ENCODE peak calls at places on chromosomes 4 and X, in ten cellular contexts. S is fibroblast of lung, T is cardiac fibroblast, W is choroid plexus epithelial cell, X is IMR-90, K is tibial nerve, P is vagina, N is HCT116, L is body of pancreas, Y is mammary epithelial cell. U is an unnamed sample.

GRCh38 chrX:10508891-10509290 is 111.5 kb downstream of the MID1 start:
- DNase-seq in T (no peak), Y (no peak), P (no peak), S (no peak), L (no peak), X (no peak), N (no peak), W (no peak), K (no peak), U (no peak)

GRCh38 chr4:125826801-125827200 is 512.0 kb downstream of the FAT4 start:
- DNase-seq in S (peak), T (peak), Y (no peak), N (no peak), K (no peak), L (no peak), X (peak), W (no peak), P (no peak), U (no peak)

GRCh38 chrX:20547649-20548051 is 280.9 kb upstream of the RPS6KA3 start:
- DNase-seq in K (no peak), N (no peak), S (peak), X (peak), Y (peak), P (no peak), T (peak), L (peak), W (peak), U (peak)

GRCh38 chr4:140158234-140159030 is 4.4 kb upstream of the MAML3 start:
- DNase-seq in Y (no peak), K (no peak), X (peak), S (peak), T (peak), N (no peak), W (peak), L (peak), P (no peak), U (peak)

GRCh38 chrX:68186552-68187262 is 246.6 kb downstream of the OPHN1 start:
- DNase-seq in P (no peak), Y (peak), L (no peak), X (peak), N (no peak), T (no peak), K (no peak), W (peak), S (peak), U (peak)

GRCh38 chrX:104105863-104106262 is 6.5 kb upstream of the ZCCHC18 start:
- DNase-seq in T (no peak), N (no peak), L (no peak), K (no peak), S (no peak), P (no peak), X (no peak), Y (no peak), W (no peak), U (no peak)

GRCh38 chr4:128525939-128526630 is 238.5 kb upstream of the PGRMC2 start:
- DNase-seq in X (peak), S (peak), Y (peak), P (no peak), T (peak), W (peak), N (no peak), L (peak), K (no peak), U (peak)

GRCh38 chrX:11129546-11129945 is 18.4 kb downstream of the HCCS start:
- DNase-seq in W (no peak), T (no peak), X (no peak), S (no peak), L (no peak), K (no peak), Y (no peak), P (no peak), N (no peak), U (no peak)

GRCh38 chr4:7630559-7631287 is 196.0 kb upstream of the PSAPL1 start:
- DNase-seq in W (peak), L (peak), P (no peak), S (peak), K (peak), T (peak), X (peak), N (peak), Y (peak), U (peak)

GRCh38 chr4:90171491-90171890 is 44.3 kb downstream of the CCSER1 start:
- DNase-seq in X (no peak), P (no peak), W (no peak), L (no peak), T (no peak), K (no peak), S (no peak), N (no peak), Y (no peak), U (no peak)

GRCh38 chr4:126715067-126715466 is 917.7 kb upstream of the INTU start:
- DNase-seq in T (no peak), Y (no peak), X (no peak), L (no peak), W (no peak), P (no peak), N (no peak), K (no peak), S (no peak), U (no peak)

GRCh38 chrX:9285342-9285771 is 179.5 kb upstream of the TBL1X start:
- DNase-seq in W (no peak), T (no peak), Y (no peak), K (no peak), S (no peak), P (no peak), N (no peak), X (no peak), L (no peak), U (no peak)

GRCh38 chrX:66633541-66633940 is 5.3 kb downstream of the EDA2R start:
- DNase-seq in Y (peak), S (peak), X (peak), L (no peak), W (peak), N (no peak), P (no peak), K (no peak), T (peak), U (peak)

GRCh38 chr4:41028392-41029076 is 185.8 kb downstream of the APBB2 start:
- DNase-seq in L (no peak), W (peak), N (no peak), S (peak), Y (no peak), P (no peak), X (peak), K (no peak), T (peak), U (peak)

GRCh38 chr4:41620594-41621256 is 82.8 kb downstream of the LIMCH1 start:
- DNase-seq in Y (no peak), S (no peak), P (no peak), W (no peak), K (no peak), T (no peak), L (no peak), N (no peak), X (no peak), U (no peak)

GRCh38 chrX:39755152-39756032 is 342.4 kb downstream of the BCOR start:
- DNase-seq in N (peak), P (peak), Y (peak), L (peak), X (peak), K (peak), S (peak), W (peak), T (peak), U (peak)

GRCh38 chr4:3145251-3145908 is 70.9 kb downstream of the HTT start:
- DNase-seq in S (peak), Y (no peak), P (no peak), K (no peak), L (no peak), N (no peak), T (peak), X (peak), W (peak), U (peak)

GRCh38 chr4:148514581-148514980 is 72.4 kb upstream of the NR3C2 start:
- DNase-seq in Y (no peak), N (no peak), X (no peak), T (no peak), S (no peak), L (no peak), P (no peak), K (no peak), W (no peak), U (no peak)

GRCh38 chrX:10769165-10769564 is 148.8 kb upstream of the MID1 start:
- DNase-seq in L (no peak), P (no peak), T (peak), S (peak), K (no peak), W (peak), Y (peak), N (peak), X (peak), U (peak)

GRCh38 chr4:165628572-165628971 is 244.5 kb upstream of the TLL1 start:
- DNase-seq in T (no peak), L (no peak), X (no peak), W (no peak), S (no peak), P (no peak), N (no peak), K (no peak), Y (no peak), U (no peak)

GRCh38 chr4:6524436-6524835 is 50.6 kb upstream of the MAN2B2 start:
- DNase-seq in N (no peak), T (no peak), W (no peak), L (no peak), P (no peak), K (no peak), S (no peak), Y (no peak), X (no peak), U (no peak)

GRCh38 chrX:136457303-136457917 is 30.3 kb upstream of the BRS3 start:
- DNase-seq in X (no peak), N (no peak), Y (no peak), P (no peak), L (no peak), W (no peak), K (peak), S (no peak), T (no peak), U (peak)

GRCh38 chrX:20432048-20432447 is 165.3 kb upstream of the RPS6KA3 start:
- DNase-seq in S (peak), W (peak), P (no peak), X (peak), L (no peak), K (no peak), T (peak), Y (no peak), N (no peak), U (peak)

GRCh38 chr4:108849611-108850406 is 87.0 kb upstream of the ETNPPL start:
- DNase-seq in S (peak), P (no peak), X (peak), L (no peak), K (no peak), W (peak), Y (no peak), T (peak), N (no peak), U (peak)

GRCh38 chr4:87092389-87093141 is 127.9 kb downstream of the KLHL8 start:
- DNase-seq in W (peak), P (no peak), S (peak), L (peak), Y (peak), K (peak), X (peak), T (peak), N (peak), U (peak)

GRCh38 chrX:71992711-71993110 is 82.1 kb downstream of the NHSL2 start:
- DNase-seq in L (no peak), Y (no peak), X (no peak), P (no peak), K (no peak), S (no peak), N (no peak), W (no peak), T (no peak), U (no peak)

GRCh38 chr4:88318751-88319350 is 34.5 kb upstream of the PPM1K start:
- DNase-seq in T (no peak), P (no peak), K (no peak), N (no peak), X (no peak), Y (peak), S (peak), W (no peak), L (no peak), U (no peak)

GRCh38 chr4:17511041-17511949 is 595 bp downstream of the QDPR start:
- DNase-seq in X (peak), P (no peak), K (peak), T (peak), W (peak), S (peak), L (peak), N (peak), Y (peak), U (peak)

GRCh38 chr4:116866116-116866515 is 219.3 kb downstream of the TRAM1L1 start:
- DNase-seq in L (no peak), K (no peak), Y (no peak), N (no peak), W (no peak), X (no peak), S (peak), P (no peak), T (no peak), U (no peak)

GRCh38 chr4:89724716-89725115 is 112.2 kb downstream of the SNCA start:
- DNase-seq in W (peak), P (no peak), S (peak), N (no peak), Y (peak), X (peak), T (peak), K (no peak), L (no peak), U (peak)

GRCh38 chr4:122806981-122807679 is 19.5 kb upstream of the FGF2 start:
- DNase-seq in T (no peak), K (no peak), S (peak), N (no peak), Y (no peak), W (peak), L (no peak), P (no peak), X (peak), U (peak)

GRCh38 chr4:99677161-99677560 is 19.5 kb upstream of the C4orf54 start:
- DNase-seq in N (no peak), P (no peak), W (no peak), T (no peak), K (no peak), Y (peak), S (no peak), X (no peak), L (no peak), U (no peak)

GRCh38 chrX:73847991-73848390 is 285.0 kb downstream of the CHIC1 start:
- DNase-seq in K (no peak), S (no peak), T (no peak), N (no peak), P (no peak), L (no peak), Y (no peak), X (no peak), W (peak), U (no peak)

GRCh38 chrX:73851014-73852009 is 288.3 kb downstream of the CHIC1 start:
- DNase-seq in Y (peak), N (no peak), L (peak), S (peak), T (no peak), P (peak), X (peak), W (no peak), K (no peak), U (peak)

GRCh38 chrX:73852022-73852421 is 289.0 kb downstream of the CHIC1 start:
- DNase-seq in T (no peak), X (no peak), Y (no peak), W (no peak), P (no peak), K (no peak), N (no peak), L (no peak), S (no peak), U (no peak)

GRCh38 chrX:73849054-73849453 is 286.1 kb downstream of the CHIC1 start:
- DNase-seq in Y (no peak), N (no peak), L (no peak), K (no peak), P (no peak), S (no peak), W (no peak), X (no peak), T (no peak), U (no peak)

DNA sequence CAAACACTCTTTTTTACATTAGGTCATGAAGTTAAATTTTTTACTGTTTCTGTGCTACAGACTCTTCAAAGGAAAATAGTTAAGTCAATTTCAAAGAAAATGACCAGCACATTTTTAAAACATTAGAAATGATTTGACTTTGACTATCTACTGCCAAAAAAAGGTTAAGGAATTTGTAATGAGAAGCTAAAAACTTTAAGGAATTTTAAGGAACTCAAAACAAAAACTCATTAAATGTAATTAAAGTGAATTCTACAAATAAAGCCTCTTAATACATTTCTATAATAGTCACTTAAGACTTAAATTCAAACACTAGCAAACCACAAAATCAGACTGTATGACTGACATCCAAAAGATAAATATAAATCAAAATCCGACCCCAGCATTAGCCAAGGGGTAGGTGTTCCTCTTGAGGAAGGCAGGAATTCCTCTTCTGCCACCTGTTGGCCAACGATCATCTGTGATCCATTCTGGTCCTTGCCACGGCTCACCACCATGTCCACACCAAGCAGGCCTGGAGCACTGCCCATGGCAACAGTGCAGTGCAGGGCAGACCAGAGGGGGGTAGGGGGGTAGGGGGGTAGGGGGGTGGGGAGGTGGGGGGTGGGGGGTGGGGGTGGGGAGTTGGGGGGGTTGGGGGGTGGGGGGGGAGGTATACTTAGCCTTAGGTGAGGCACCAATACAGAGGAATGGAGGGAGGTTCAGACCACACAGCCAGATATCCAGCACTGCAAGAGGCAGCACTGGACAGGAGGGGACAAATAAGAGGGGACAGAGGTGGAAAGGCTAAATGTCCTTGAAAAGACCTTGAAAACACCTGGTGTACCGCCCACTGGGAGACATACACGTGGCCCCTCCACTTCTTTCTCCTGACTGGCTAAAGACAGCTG is 287.4 kb downstream of the CHIC1 start:
- DNase-seq in T (peak), W (peak), Y (peak), S (peak), N (peak), P (no peak), X (peak), K (no peak), L (peak), U (peak)
- TF ChIP-seq CTCF in T (peak), W (peak), Y (peak), S (peak), N (peak), P (no peak), X (peak), K (no peak), L (peak), U (peak)

DNA sequence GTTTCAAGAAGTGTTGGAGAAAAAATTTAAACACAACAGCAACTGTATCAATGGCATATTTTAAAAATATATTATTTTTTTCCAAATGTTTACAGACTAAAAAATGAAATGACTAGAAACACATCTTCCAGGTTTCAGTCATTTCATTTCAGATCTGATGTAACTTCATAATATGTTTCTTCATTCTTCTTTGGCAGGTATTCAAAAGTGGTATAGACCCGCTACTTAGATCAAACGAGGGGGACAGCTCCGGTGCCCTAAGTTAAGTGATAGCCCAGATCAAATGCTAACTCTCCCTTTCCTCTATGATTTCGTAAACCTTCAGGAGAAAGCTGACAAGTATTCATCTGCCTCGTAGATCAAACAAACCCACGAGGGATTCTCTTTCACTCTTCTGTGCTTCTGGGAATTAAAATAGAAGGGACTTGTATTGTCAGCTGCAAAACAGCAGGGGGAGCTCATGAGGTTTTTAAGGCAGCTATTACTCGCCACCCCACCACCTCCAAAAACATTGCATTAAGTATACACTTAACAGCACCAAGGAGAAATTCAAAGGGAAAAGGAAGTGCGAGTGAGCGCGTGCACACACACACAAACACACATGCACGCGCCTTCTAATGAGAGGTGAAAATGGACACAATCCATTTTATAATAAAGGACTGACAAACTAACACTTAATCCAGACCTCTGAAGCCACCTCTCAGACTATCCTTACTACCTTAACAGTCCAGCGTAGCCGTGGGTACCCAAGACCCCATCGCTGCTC is 21.4 kb downstream of the HELT start:
- DNase-seq in L (peak), W (peak), Y (peak), P (no peak), X (peak), T (peak), N (peak), K (peak), S (peak), U (peak)
- H3K4me3 ChIP-seq in L (no peak), W (peak), Y (peak), P (no peak), X (peak), T (peak), N (peak), K (no peak), S (no peak), U (no peak)

GRCh38 chr4:183838987-183839712 is 66.0 kb upstream of the STOX2 start:
- DNase-seq in Y (no peak), X (peak), P (no peak), W (peak), T (peak), S (no peak), N (no peak), L (no peak), K (no peak), U (peak)
- TF ChIP-seq CTCF in Y (peak), X (peak), P (no peak), W (peak), T (no peak), S (peak), N (no peak), L (peak), K (no peak), U (peak)

DNA sequence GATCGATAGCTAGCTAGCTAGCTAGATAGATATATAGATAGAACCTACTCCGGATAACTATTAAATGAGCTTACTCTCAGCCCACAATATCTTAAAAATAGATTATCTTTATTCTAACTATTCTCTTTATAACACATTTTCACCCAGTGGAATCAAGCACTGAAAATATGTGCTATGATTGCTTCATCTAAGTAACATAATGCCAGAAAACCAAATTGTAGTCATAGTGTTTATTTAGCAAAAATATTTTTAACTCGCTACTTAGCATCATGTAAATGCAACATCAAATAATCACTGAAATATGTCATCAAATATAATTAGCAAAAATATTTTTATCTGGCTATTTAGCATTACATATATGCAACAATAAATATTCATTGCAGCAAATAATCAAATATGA is 1.5 kb downstream of the TMEM156 start:
- DNase-seq in N (no peak), W (peak), K (no peak), S (no peak), X (peak), T (peak), L (no peak), Y (no peak), P (no peak), U (no peak)
- H3K4me3 ChIP-seq in N (no peak), W (peak), K (no peak), S (no peak), X (no peak), T (peak), L (no peak), Y (no peak), P (no peak), U (no peak)

GRCh38 chr4:52015366-52015765 is 4.8 kb downstream of the LRRC66 start:
- DNase-seq in X (no peak), P (no peak), W (peak), Y (no peak), N (no peak), L (no peak), T (peak), K (peak), S (peak), U (no peak)
- TF ChIP-seq CTCF in X (no peak), P (no peak), W (peak), Y (no peak), N (peak), L (no peak), T (no peak), K (no peak), S (peak), U (no peak)

DNA sequence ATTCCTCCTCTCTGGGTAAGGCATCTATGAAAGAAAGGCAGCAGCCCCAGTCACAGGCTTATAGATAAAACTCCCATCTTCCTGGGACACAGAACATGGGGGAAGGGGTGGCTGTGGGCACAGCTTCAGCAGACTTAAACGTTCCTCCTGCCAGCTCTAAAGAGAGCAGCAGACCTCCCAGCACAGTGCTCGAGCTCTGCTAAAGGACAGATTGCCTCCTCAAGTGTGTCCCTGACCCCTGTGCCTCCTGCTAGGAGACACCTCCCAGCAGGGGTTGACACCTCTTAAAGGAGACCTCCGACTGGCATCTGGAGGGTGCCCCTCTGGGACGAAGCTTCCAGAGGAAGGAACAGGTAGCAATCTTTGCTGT is 89.9 kb downstream of the EFHC2 start:
- DNase-seq in W (no peak), N (no peak), T (no peak), S (no peak), K (no peak), L (no peak), X (no peak), Y (no peak), P (no peak), U (no peak)
- H3K4me3 ChIP-seq in W (no peak), N (no peak), T (no peak), S (no peak), K (peak), L (no peak), X (no peak), Y (no peak), P (no peak), U (no peak)